ENCODE peak calls at places on chromosomes 11 and 22, in seven cellular contexts. One of them, this sample, is unnamed.

GRCh38 chr11:117443269-117444186 is 115.9 kb downstream of the CEP164 start:
- DNase-seq in Peyer's patch: no peak
- DNase-seq in body of pancreas: peak
- DNase-seq in GM12891: no peak
- DNase-seq in A549: peak
- DNase-seq in sigmoid colon: peak
- DNase-seq in ovary: peak
- DNase-seq in this sample: peak

GRCh38 chr11:105032495-105032894 is 2.4 kb downstream of the CASP1 start:
- DNase-seq in Peyer's patch: no peak
- DNase-seq in body of pancreas: no peak
- DNase-seq in GM12891: no peak
- DNase-seq in A549: no peak
- DNase-seq in sigmoid colon: no peak
- DNase-seq in ovary: no peak
- DNase-seq in this sample: no peak

GRCh38 chr22:35053060-35053835 is 12.7 kb upstream of the ISX start:
- DNase-seq in Peyer's patch: no peak
- DNase-seq in body of pancreas: no peak
- DNase-seq in GM12891: no peak
- DNase-seq in A549: no peak
- DNase-seq in sigmoid colon: no peak
- DNase-seq in ovary: no peak
- DNase-seq in this sample: no peak

GRCh38 chr11:10019906-10020682 is 273.9 kb downstream of the SBF2 start:
- DNase-seq in Peyer's patch: no peak
- DNase-seq in body of pancreas: peak
- DNase-seq in GM12891: no peak
- DNase-seq in A549: no peak
- DNase-seq in sigmoid colon: no peak
- DNase-seq in ovary: no peak
- DNase-seq in this sample: no peak

GRCh38 chr11:77278595-77279506 is 22.6 kb downstream of the GDPD4 start:
- DNase-seq in Peyer's patch: no peak
- DNase-seq in body of pancreas: no peak
- DNase-seq in GM12891: no peak
- DNase-seq in A549: no peak
- DNase-seq in sigmoid colon: no peak
- DNase-seq in ovary: no peak
- DNase-seq in this sample: no peak

GRCh38 chr11:1152316-1153104 is 5.2 kb upstream of the MUC5AC start:
- DNase-seq in Peyer's patch: no peak
- DNase-seq in body of pancreas: no peak
- DNase-seq in GM12891: no peak
- DNase-seq in A549: peak
- DNase-seq in sigmoid colon: no peak
- DNase-seq in ovary: no peak
- DNase-seq in this sample: no peak

GRCh38 chr11:129652828-129653227 is 162.8 kb upstream of the TMEM45B start:
- DNase-seq in Peyer's patch: no peak
- DNase-seq in body of pancreas: no peak
- DNase-seq in GM12891: no peak
- DNase-seq in A549: peak
- DNase-seq in sigmoid colon: no peak
- DNase-seq in ovary: no peak
- DNase-seq in this sample: no peak

GRCh38 chr11:109785714-109786113 is 307.5 kb upstream of the ZC3H12C start:
- DNase-seq in Peyer's patch: no peak
- DNase-seq in body of pancreas: no peak
- DNase-seq in GM12891: no peak
- DNase-seq in A549: no peak
- DNase-seq in sigmoid colon: no peak
- DNase-seq in ovary: no peak
- DNase-seq in this sample: no peak

GRCh38 chr11:32420937-32421532 is 14.3 kb downstream of the WT1 start:
- DNase-seq in Peyer's patch: no peak
- DNase-seq in body of pancreas: no peak
- DNase-seq in GM12891: no peak
- DNase-seq in A549: no peak
- DNase-seq in sigmoid colon: no peak
- DNase-seq in ovary: no peak
- DNase-seq in this sample: peak

GRCh38 chr11:115618428-115618827 is 114.2 kb upstream of the CADM1 start:
- DNase-seq in Peyer's patch: no peak
- DNase-seq in body of pancreas: no peak
- DNase-seq in GM12891: no peak
- DNase-seq in A549: no peak
- DNase-seq in sigmoid colon: no peak
- DNase-seq in ovary: no peak
- DNase-seq in this sample: no peak

GRCh38 chr11:124463990-124464389 is 18.5 kb upstream of the OR8B8 start:
- DNase-seq in Peyer's patch: no peak
- DNase-seq in body of pancreas: no peak
- DNase-seq in GM12891: no peak
- DNase-seq in A549: no peak
- DNase-seq in sigmoid colon: no peak
- DNase-seq in ovary: no peak
- DNase-seq in this sample: no peak

GRCh38 chr11:114134870-114135269 is 75.4 kb downstream of the ZBTB16 start:
- DNase-seq in Peyer's patch: no peak
- DNase-seq in body of pancreas: no peak
- DNase-seq in GM12891: no peak
- DNase-seq in A549: no peak
- DNase-seq in sigmoid colon: no peak
- DNase-seq in ovary: no peak
- DNase-seq in this sample: no peak

GRCh38 chr11:62125881-62126280 is 2.1 kb downstream of the INCENP start:
- DNase-seq in Peyer's patch: no peak
- DNase-seq in body of pancreas: no peak
- DNase-seq in GM12891: no peak
- DNase-seq in A549: no peak
- DNase-seq in sigmoid colon: no peak
- DNase-seq in ovary: no peak
- DNase-seq in this sample: no peak

GRCh38 chr11:8839957-8840945 is 70.7 kb upstream of the AKIP1 start:
- DNase-seq in Peyer's patch: no peak
- DNase-seq in body of pancreas: peak
- DNase-seq in GM12891: no peak
- DNase-seq in A549: no peak
- DNase-seq in sigmoid colon: peak
- DNase-seq in ovary: no peak
- DNase-seq in this sample: no peak

GRCh38 chr22:35627267-35628041 is 10.3 kb upstream of the MB start:
- DNase-seq in Peyer's patch: peak
- DNase-seq in body of pancreas: peak
- DNase-seq in GM12891: peak
- DNase-seq in A549: peak
- DNase-seq in sigmoid colon: peak
- DNase-seq in ovary: peak
- DNase-seq in this sample: peak

GRCh38 chr11:76811259-76811658 is 28.1 kb downstream of the TSKU start:
- DNase-seq in Peyer's patch: no peak
- DNase-seq in body of pancreas: no peak
- DNase-seq in GM12891: no peak
- DNase-seq in A549: no peak
- DNase-seq in sigmoid colon: no peak
- DNase-seq in ovary: no peak
- DNase-seq in this sample: no peak

GRCh38 chr11:117378966-117379865 is 51.6 kb downstream of the CEP164 start:
- DNase-seq in Peyer's patch: no peak
- DNase-seq in body of pancreas: no peak
- DNase-seq in GM12891: no peak
- DNase-seq in A549: no peak
- DNase-seq in sigmoid colon: peak
- DNase-seq in ovary: no peak
- DNase-seq in this sample: no peak

GRCh38 chr11:114264381-114264780 is 31.8 kb upstream of the NNMT start:
- DNase-seq in Peyer's patch: no peak
- DNase-seq in body of pancreas: no peak
- DNase-seq in GM12891: no peak
- DNase-seq in A549: no peak
- DNase-seq in sigmoid colon: no peak
- DNase-seq in ovary: no peak
- DNase-seq in this sample: no peak

GRCh38 chr11:44861829-44862545 is 88.7 kb downstream of the TP53I11 start:
- DNase-seq in Peyer's patch: peak
- DNase-seq in body of pancreas: peak
- DNase-seq in GM12891: peak
- DNase-seq in A549: peak
- DNase-seq in sigmoid colon: peak
- DNase-seq in ovary: peak
- DNase-seq in this sample: peak
- TF ChIP-seq POLR2A in Peyer's patch: no peak
- TF ChIP-seq POLR2A in body of pancreas: no peak
- TF ChIP-seq POLR2A in GM12891: no peak
- TF ChIP-seq POLR2A in A549: peak
- TF ChIP-seq POLR2A in sigmoid colon: no peak
- TF ChIP-seq POLR2A in ovary: no peak
- TF ChIP-seq POLR2A in this sample: no peak

DNA sequence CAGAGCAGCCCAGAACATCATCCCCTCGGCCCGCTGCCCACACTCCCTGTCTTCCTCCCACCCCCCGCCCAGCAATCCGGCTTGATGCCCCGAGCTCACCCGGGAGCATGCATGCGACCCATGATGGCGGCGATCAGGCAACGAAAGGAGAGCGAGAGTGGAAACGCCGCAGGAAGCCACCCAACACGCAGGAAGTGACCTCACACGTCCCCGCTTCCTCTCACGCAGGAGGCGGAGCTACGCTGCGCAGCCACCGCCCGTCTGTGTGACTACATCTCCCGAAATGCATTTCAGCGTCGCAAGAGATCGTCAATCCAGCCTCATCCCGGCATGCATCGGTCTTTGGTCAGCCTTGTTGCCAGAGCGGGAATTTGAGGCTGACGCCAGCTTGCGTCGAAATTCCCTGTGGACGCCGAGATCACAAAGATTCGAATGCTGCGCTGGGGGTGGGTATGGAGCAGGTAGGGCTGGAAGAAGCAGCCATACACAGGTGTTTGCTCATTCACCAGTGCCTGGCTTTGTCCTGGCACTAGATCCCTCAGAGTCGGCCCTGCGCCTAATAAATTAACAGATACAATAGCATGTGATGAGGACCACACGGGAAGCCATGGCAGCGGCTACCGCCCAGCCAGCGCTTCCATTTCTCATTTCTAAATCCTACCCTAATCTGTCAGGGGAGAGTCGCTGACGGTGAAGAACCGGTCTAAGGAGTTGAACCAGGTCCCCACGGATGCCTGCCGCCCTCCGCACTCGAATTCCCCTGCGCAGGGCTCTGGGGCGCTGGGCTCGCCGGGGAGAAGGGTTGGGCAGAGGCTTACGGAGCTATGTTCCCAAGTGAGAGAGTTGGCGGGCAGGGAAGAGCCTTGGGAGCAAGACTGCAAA is at the start of gene RPS13:
- DNase-seq in Peyer's patch: peak
- DNase-seq in body of pancreas: peak
- DNase-seq in GM12891: peak
- DNase-seq in A549: peak
- DNase-seq in sigmoid colon: peak
- DNase-seq in ovary: peak
- DNase-seq in this sample: peak
- TF ChIP-seq POLR2A in Peyer's patch: peak
- TF ChIP-seq POLR2A in body of pancreas: peak
- TF ChIP-seq POLR2A in GM12891: peak
- TF ChIP-seq POLR2A in A549: peak
- TF ChIP-seq POLR2A in sigmoid colon: peak
- TF ChIP-seq POLR2A in ovary: peak
- TF ChIP-seq POLR2A in this sample: peak

GRCh38 chr11:27362749-27363575 is at the start of gene CCDC34:
- DNase-seq in Peyer's patch: peak
- DNase-seq in body of pancreas: peak
- DNase-seq in GM12891: peak
- DNase-seq in A549: peak
- DNase-seq in sigmoid colon: peak
- DNase-seq in ovary: peak
- DNase-seq in this sample: peak
- TF ChIP-seq POLR2A in Peyer's patch: no peak
- TF ChIP-seq POLR2A in body of pancreas: peak
- TF ChIP-seq POLR2A in GM12891: peak
- TF ChIP-seq POLR2A in A549: peak
- TF ChIP-seq POLR2A in sigmoid colon: no peak
- TF ChIP-seq POLR2A in ovary: peak
- TF ChIP-seq POLR2A in this sample: peak

GRCh38 chr11:111923351-111923788 is 4.7 kb downstream of the C11orf52 start:
- DNase-seq in Peyer's patch: no peak
- DNase-seq in body of pancreas: no peak
- DNase-seq in GM12891: no peak
- DNase-seq in A549: no peak
- DNase-seq in sigmoid colon: peak
- DNase-seq in ovary: no peak
- DNase-seq in this sample: no peak

GRCh38 chr11:111925953-111926352 is 7.2 kb downstream of the C11orf52 start:
- DNase-seq in Peyer's patch: no peak
- DNase-seq in body of pancreas: no peak
- DNase-seq in GM12891: no peak
- DNase-seq in A549: no peak
- DNase-seq in sigmoid colon: peak
- DNase-seq in ovary: peak
- DNase-seq in this sample: no peak

GRCh38 chr11:111923951-111924350 is 5.2 kb downstream of the C11orf52 start:
- DNase-seq in Peyer's patch: no peak
- DNase-seq in body of pancreas: no peak
- DNase-seq in GM12891: no peak
- DNase-seq in A549: no peak
- DNase-seq in sigmoid colon: peak
- DNase-seq in ovary: no peak
- DNase-seq in this sample: no peak

GRCh38 chr11:111930472-111930871 is 6.7 kb upstream of the DIXDC1 start:
- DNase-seq in Peyer's patch: no peak
- DNase-seq in body of pancreas: no peak
- DNase-seq in GM12891: no peak
- DNase-seq in A549: no peak
- DNase-seq in sigmoid colon: no peak
- DNase-seq in ovary: no peak
- DNase-seq in this sample: no peak

DNA sequence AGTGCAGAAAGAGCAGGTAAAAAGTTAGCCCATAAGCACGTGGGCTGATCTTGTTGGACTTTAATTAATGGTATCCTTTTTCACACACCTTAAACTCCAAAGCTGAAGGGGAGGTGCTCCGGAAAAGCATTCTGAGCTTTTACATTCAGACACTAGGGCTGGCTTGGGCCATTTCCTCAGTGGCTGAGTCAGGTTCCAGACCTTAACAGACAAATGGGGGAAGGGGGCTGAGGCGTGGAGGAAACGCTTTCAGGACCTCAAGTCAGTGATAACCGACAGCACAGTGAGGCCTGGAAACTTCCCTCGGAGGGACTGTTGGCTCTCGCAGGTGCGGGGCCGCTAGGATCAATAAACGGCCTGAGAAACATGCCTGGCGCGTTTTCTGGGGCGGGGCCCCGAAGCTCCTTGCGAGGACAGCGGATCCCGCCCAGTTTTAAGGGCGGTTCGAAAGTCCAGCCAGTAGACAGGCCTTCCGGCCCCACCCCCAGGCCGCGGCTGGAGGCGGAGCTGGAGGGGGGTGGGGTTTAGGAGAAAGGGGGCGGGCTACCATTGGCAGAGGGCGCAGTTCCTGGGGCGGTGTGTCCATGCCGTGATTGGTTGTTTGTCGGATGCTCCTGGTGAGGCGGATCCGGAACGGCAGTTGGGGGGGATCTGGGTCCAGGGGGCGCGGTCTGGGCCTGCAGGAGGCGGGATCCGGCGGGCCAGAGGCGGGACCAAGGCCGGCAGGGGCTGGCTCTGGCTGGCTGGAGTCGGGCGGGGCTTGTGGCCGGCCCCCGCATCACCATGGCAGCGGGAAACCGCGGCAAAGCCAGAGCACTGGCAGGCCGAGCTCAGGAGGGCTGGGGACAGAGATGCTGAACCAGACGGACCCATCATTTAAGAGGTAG is 8.0 kb downstream of the C11orf52 start:
- DNase-seq in Peyer's patch: peak
- DNase-seq in body of pancreas: peak
- DNase-seq in GM12891: peak
- DNase-seq in A549: peak
- DNase-seq in sigmoid colon: peak
- DNase-seq in ovary: peak
- DNase-seq in this sample: peak
- TF ChIP-seq POLR2A in Peyer's patch: no peak
- TF ChIP-seq POLR2A in body of pancreas: peak
- TF ChIP-seq POLR2A in GM12891: no peak
- TF ChIP-seq POLR2A in A549: peak
- TF ChIP-seq POLR2A in sigmoid colon: peak
- TF ChIP-seq POLR2A in ovary: peak
- TF ChIP-seq POLR2A in this sample: peak